ENCODE peak calls at places on chromosomes 12 and 14, in eight cellular contexts. B, T, N, S, O, Q, G and A are unnamed samples.

GRCh38 chr14:103033744-103034143 is 23.6 kb downstream of the CDC42BPB start:
- DNase-seq in B (peak; percentile 32), T (no peak), N (no peak), S (no peak), O (no peak), Q (no peak), G (no peak), A (no peak)

GRCh38 chr12:47207005-47207717 is 127.4 kb upstream of the AMIGO2 start:
- DNase-seq in B (no peak), T (no peak), N (peak; percentile 59), S (peak; percentile 63), O (no peak), Q (no peak), G (no peak), A (peak; percentile 48)

GRCh38 chr12:27104546-27104945 is 22.2 kb upstream of the C12orf71 start:
- DNase-seq in B (no peak), T (no peak), N (no peak), S (no peak), O (no peak), Q (no peak), G (no peak), A (no peak)

GRCh38 chr14:60183724-60184596 is 18.8 kb upstream of the DHRS7 start:
- DNase-seq in B (peak; percentile 38), T (no peak), N (no peak), S (peak; percentile 56), O (peak; percentile 61), Q (peak; percentile 76), G (no peak), A (peak; percentile 74)

GRCh38 chr12:11543513-11544168 is 105.8 kb upstream of the ETV6 start:
- DNase-seq in B (no peak), T (no peak), N (no peak), S (no peak), O (no peak), Q (no peak), G (no peak), A (no peak)

GRCh38 chr14:89892953-89893352 is 61.6 kb downstream of the EFCAB11 start:
- DNase-seq in B (no peak), T (no peak), N (no peak), S (no peak), O (no peak), Q (no peak), G (no peak), A (no peak)

GRCh38 chr12:15717940-15718567 is 71.1 kb downstream of the EPS8 start:
- DNase-seq in B (no peak), T (no peak), N (no peak), S (no peak), O (peak; percentile 40), Q (no peak), G (no peak), A (no peak)

GRCh38 chr14:52299692-52300278 is 14.3 kb upstream of the PTGER2 start:
- DNase-seq in B (no peak), T (no peak), N (no peak), S (peak; percentile 18), O (peak; percentile 31), Q (peak; percentile 41), G (peak; percentile 59), A (peak; percentile 55)

GRCh38 chr12:122471324-122472226 is 29.2 kb downstream of the ZCCHC8 start:
- DNase-seq in B (peak; percentile 18), T (no peak), N (peak; percentile 54), S (peak; percentile 47), O (peak; percentile 42), Q (peak; percentile 63), G (peak; percentile 58), A (peak; percentile 62)

GRCh38 chr12:122467983-122468382 is 32.7 kb downstream of the ZCCHC8 start:
- DNase-seq in B (no peak), T (no peak), N (no peak), S (no peak), O (no peak), Q (no peak), G (no peak), A (no peak)

GRCh38 chr12:122474324-122474716 is 26.4 kb downstream of the ZCCHC8 start:
- DNase-seq in B (peak; percentile 3), T (no peak), N (no peak), S (no peak), O (no peak), Q (no peak), G (no peak), A (no peak)

GRCh38 chr12:122473543-122474323 is 27.0 kb downstream of the ZCCHC8 start:
- DNase-seq in B (peak; percentile 74), T (no peak), N (no peak), S (no peak), O (no peak), Q (no peak), G (no peak), A (no peak)
- H3K4me1 ChIP-seq in B (peaks cover 9% of the 10 kb centered on the region), T (peaks cover 4% of the 10 kb centered on the region), N (no peaks in the 10 kb centered on the region), S (no peaks in the 10 kb centered on the region), O (peaks cover 4% of the 10 kb centered on the region), Q (peaks cover 4% of the 10 kb centered on the region), G (peaks cover 4% of the 10 kb centered on the region), A (no peaks in the 10 kb centered on the region)

GRCh38 chr12:64745259-64745807 is 13.9 kb downstream of the GNS start:
- DNase-seq in B (no peak), T (no peak), N (no peak), S (no peak), O (no peak), Q (no peak), G (no peak), A (no peak)
- H3K36me3 ChIP-seq in B (no peaks in the 10 kb centered on the region), T (no peaks in the 10 kb centered on the region), N (peaks cover 21% of the 10 kb centered on the region), S (peaks cover 9% of the 10 kb centered on the region), O (peaks cover 4% of the 10 kb centered on the region), Q (peaks cover 36% of the 10 kb centered on the region), G (peaks cover 37% of the 10 kb centered on the region), A (peaks cover 34% of the 10 kb centered on the region)

DNA sequence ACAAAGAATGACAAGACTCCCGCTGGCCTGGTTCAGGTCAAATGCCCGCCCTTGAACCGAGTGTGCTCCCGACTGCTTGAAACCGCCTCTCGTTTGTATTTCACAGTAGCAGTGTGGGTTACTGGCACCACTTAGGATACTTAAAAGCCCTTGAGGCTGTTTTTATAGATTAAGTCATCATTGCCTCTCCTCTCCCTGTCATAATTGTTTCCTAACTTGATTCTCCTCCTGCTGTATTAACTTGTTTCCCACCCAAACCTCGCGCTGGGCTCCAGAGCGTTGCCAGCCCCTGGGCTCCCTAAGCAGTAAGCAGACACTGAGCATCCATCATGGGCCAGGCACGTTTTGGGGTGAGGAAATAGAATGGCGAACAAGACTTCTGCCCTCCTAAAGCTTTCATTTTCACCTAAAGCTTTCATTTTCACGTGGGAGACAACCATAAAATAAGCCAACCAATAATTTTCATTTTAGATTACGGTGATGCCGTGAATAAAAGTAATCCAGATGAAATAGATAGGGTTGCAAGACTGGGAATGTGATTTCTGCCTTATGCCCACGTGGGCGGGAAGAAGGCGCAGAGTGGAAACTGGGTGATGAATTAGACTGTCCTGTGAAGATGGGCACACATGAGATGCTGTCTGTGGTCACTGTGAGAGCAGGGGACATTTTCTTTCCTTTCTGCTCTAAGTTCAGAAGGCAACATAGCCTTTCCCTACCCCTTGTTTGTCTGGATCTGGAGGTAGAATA is 97.5 kb downstream of the PPP2R5C start:
- DNase-seq in B (no peak), T (no peak), N (no peak), S (no peak), O (no peak), Q (peak; percentile 64), G (peak; percentile 50), A (no peak)
- H3K4me1 ChIP-seq in B (no peaks in the 10 kb centered on the region), T (peaks cover 1% of the 10 kb centered on the region), N (peaks cover 32% of the 10 kb centered on the region), S (no peaks in the 10 kb centered on the region), O (no peaks in the 10 kb centered on the region), Q (peaks cover 9% of the 10 kb centered on the region), G (no peaks in the 10 kb centered on the region), A (peaks cover 76% of the 10 kb centered on the region)

DNA sequence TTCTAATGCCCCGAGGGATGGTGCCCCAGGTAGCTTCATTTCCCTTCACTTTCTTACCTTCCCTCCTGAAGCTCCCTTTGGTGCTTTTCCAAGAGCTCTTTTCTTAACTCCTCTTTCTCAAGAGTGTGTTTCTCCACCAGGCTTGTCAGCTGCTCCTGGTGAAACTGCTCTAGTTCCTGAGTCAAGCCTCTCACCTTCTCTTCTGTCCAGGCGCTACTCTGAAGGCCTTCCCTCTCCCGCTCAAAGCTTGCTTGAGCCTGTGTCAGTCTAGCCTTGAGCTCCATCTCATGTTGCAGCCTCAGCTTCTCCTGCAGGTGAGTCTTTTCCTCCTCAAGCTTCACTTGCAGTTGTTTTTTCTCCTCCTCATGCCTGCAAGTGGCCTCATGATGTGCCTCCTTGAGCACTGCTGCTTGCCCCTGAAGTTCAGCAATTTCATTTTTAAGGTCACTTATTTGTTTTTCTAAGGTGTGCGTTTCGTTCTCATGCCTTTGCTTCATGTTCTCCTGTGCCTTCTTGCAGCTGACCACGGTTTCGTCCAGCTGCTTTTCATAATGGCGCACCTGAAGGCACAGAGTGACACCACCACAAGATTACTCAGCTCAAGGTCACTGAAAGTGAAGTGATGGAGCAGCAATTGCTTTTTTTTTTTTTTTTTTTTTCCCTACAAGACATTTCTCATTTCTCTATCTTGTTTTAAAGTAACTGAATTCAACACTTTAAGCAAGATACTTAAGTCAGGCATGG is 71.0 kb downstream of the NIN start:
- DNase-seq in B (no peak), T (no peak), N (no peak), S (no peak), O (no peak), Q (no peak), G (no peak), A (no peak)
- H3K36me3 ChIP-seq in B (no peaks in the 10 kb centered on the region), T (no peaks in the 10 kb centered on the region), N (peaks cover 57% of the 10 kb centered on the region), S (no peaks in the 10 kb centered on the region), O (peaks cover 35% of the 10 kb centered on the region), Q (peaks cover 39% of the 10 kb centered on the region), G (peaks cover 63% of the 10 kb centered on the region), A (peaks cover 59% of the 10 kb centered on the region)

DNA sequence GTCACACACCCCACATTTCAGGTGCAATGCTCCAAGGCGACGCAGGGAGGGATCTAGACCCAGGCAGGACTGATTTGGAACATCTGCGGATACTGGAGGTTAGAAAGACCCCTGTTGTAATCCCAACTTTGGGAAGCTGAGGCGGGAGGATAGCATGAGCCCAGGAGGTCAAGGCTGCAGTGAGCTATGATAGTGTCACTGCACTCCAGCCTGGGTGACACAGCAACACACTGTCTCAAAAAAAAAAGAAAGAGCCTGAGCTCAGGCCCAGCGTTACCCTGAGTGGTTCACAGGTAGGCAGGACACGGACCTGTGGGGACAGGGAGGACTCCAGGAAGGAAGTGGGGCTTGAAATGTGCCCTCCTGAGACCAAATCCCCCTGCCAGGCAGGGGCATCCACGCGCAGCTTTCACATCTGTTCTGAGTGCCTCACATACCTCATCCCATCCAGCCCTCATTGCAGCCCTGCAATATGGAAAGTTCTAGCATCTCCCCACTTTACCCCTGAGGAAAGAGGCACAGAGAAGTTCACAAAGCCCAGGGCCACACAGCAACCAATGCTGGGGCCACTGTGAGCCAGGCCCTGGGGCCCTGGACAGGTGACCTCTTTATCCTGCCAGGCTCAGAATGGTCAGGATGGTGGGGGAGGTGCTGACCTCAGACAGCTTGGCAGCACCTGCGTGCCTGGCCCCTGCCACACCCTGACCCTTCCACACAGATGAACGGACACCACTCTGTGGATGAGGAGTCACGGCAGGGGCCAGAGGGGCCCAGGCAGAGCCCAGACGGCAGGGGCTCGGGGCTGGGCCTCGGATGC is 34.1 kb downstream of the CCDC85C start:
- DNase-seq in B (no peak), T (no peak), N (no peak), S (no peak), O (no peak), Q (no peak), G (no peak), A (no peak)
- H3K4me1 ChIP-seq in B (peaks cover 21% of the 10 kb centered on the region), T (peaks cover 58% of the 10 kb centered on the region), N (no peaks in the 10 kb centered on the region), S (no peaks in the 10 kb centered on the region), O (peaks cover 44% of the 10 kb centered on the region), Q (peaks cover 99% of the 10 kb centered on the region), G (peaks cover 46% of the 10 kb centered on the region), A (no peaks in the 10 kb centered on the region)

DNA sequence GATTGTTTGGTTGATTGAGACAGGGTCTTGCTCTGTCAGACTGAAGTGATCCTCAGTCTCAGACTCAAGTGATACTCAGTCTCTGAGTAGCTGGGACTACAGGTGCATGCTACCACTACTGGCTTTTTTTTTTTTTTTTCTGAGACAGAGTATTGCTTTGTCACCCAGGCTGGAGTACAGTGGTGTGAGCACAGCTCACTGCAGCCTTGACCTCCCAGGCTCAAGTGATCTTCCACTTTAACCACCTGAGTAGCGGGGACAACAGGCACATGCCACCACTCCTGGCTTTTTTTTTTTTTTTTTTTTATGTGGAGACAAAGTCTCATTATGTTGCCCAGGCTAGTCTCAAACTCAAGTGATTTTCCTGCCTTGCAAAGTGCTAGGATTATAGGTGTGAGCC is 31.8 kb downstream of the CPSF2 start:
- DNase-seq in B (no peak), T (no peak), N (no peak), S (no peak), O (no peak), Q (no peak), G (no peak), A (no peak)
- H3K36me3 ChIP-seq in B (no peaks in the 10 kb centered on the region), T (no peaks in the 10 kb centered on the region), N (peaks cover 33% of the 10 kb centered on the region), S (no peaks in the 10 kb centered on the region), O (peaks cover 21% of the 10 kb centered on the region), Q (peaks cover 44% of the 10 kb centered on the region), G (peaks cover 48% of the 10 kb centered on the region), A (peaks cover 46% of the 10 kb centered on the region)